ENCODE peak calls at places on chromosomes 13 and 19, in five cellular contexts. F is type B pancreatic cell; N is progenitor cell of endocrine pancreas; M is AG04449; S is stimulated activated CD8-positive, alpha-beta memory T cell treated with anti-CD3 and anti-CD28 coated beads, Interleukin-12 subunit alpha, Interleukin-12 subunit beta, amount 100 ng/mL, for 1 hour. R is an unnamed sample.

GRCh38 chr13:51638497-51638871 is 54.2 kb downstream of the WDFY2 start:
- DNase-seq in F (no peak), N (no peak), M (no peak), S (no peak), R (no peak)

GRCh38 chr19:4284176-4284958 is 5.3 kb downstream of the SHD start:
- DNase-seq in F (no peak), N (no peak), M (no peak), S (no peak), R (no peak)

GRCh38 chr19:56145698-56146097 is 4.6 kb downstream of the ZNF444 start:
- DNase-seq in F (no peak), N (no peak), M (no peak), S (no peak), R (no peak)

GRCh38 chr19:47322048-47322447 is 9.9 kb upstream of the C5AR2 start:
- DNase-seq in F (no peak), N (no peak), M (no peak), S (no peak), R (no peak)

GRCh38 chr13:79463604-79464003 is 17.4 kb upstream of the NDFIP2 start:
- DNase-seq in F (no peak), N (no peak), M (no peak), S (no peak), R (no peak)

GRCh38 chr19:40601061-40601973 is at the start of gene LTBP4:
- DNase-seq in F (no peak), N (no peak), M (no peak), S (no peak), R (no peak)

GRCh38 chr13:26074706-26075105 is 22.9 kb upstream of the SHISA2 start:
- DNase-seq in F (no peak), N (no peak), M (no peak), S (no peak), R (no peak)

GRCh38 chr19:17075860-17076538 is 422 bp downstream of the MYO9B start:
- DNase-seq in F (no peak), N (no peak), M (no peak), S (no peak), R (no peak)

GRCh38 chr13:36360863-36361262 is 14.7 kb upstream of the SPART start:
- DNase-seq in F (no peak), N (no peak), M (no peak), S (no peak), R (no peak)

GRCh38 chr13:71867101-71867814 is at the start of gene DACH1:
- DNase-seq in F (peak), N (peak), M (no peak), S (no peak), R (no peak)

GRCh38 chr13:49820591-49821215 is 28.2 kb upstream of the KPNA3 start:
- DNase-seq in F (no peak), N (no peak), M (no peak), S (no peak), R (no peak)

GRCh38 chr13:101453784-101454201 is 1.3 kb downstream of the ITGBL1 start:
- DNase-seq in F (no peak), N (no peak), M (no peak), S (no peak), R (no peak)

GRCh38 chr13:21426238-21426637 is 32.9 kb downstream of the ZDHHC20 start:
- DNase-seq in F (no peak), N (no peak), M (no peak), S (no peak), R (no peak)

GRCh38 chr19:45973564-45974338 is at the start of gene NOVA2:
- DNase-seq in F (peak), N (peak), M (no peak), S (no peak), R (no peak)

GRCh38 chr13:24086642-24087041 is 73.9 kb upstream of the SPATA13 start:
- DNase-seq in F (no peak), N (no peak), M (no peak), S (no peak), R (no peak)

GRCh38 chr13:59247166-59247565 is 916.6 kb downstream of the DIAPH3 start:
- DNase-seq in F (no peak), N (no peak), M (no peak), S (no peak), R (no peak)

GRCh38 chr13:72651196-72651595 is 76.2 kb downstream of the MZT1 start:
- DNase-seq in F (no peak), N (no peak), M (no peak), S (no peak), R (no peak)

GRCh38 chr19:10361569-10362011 is 18.8 kb downstream of the TYK2 start:
- DNase-seq in F (no peak), N (no peak), M (no peak), S (no peak), R (no peak)

GRCh38 chr19:45126654-45127053 is 33.7 kb downstream of the PPP1R37 start:
- DNase-seq in F (no peak), N (no peak), M (no peak), S (no peak), R (no peak)

GRCh38 chr19:14775855-14776254 is 2.5 kb downstream of the ADGRE2 start:
- DNase-seq in F (no peak), N (no peak), M (no peak), S (no peak), R (no peak)

GRCh38 chr13:30033681-30034447 is 183.4 kb upstream of the UBL3 start:
- DNase-seq in F (no peak), N (no peak), M (peak), S (no peak), R (no peak)

GRCh38 chr13:44757671-44758070 is 181.5 kb upstream of the TSC22D1 start:
- DNase-seq in F (no peak), N (no peak), M (no peak), S (no peak), R (no peak)

GRCh38 chr19:19205416-19206410 is 2.5 kb upstream of the NR2C2AP start:
- DNase-seq in F (no peak), N (no peak), M (no peak), S (no peak), R (no peak)

GRCh38 chr13:24727731-24728601 is 36.0 kb upstream of the RNF17 start:
- DNase-seq in F (no peak), N (no peak), M (peak), S (peak), R (peak)

GRCh38 chr13:73224708-73225107 is 165.9 kb downstream of the KLF5 start:
- DNase-seq in F (no peak), N (no peak), M (no peak), S (no peak), R (no peak)

GRCh38 chr13:106526748-106527488 is 8.5 kb downstream of the EFNB2 start:
- DNase-seq in F (no peak), N (no peak), M (no peak), S (no peak), R (no peak)

GRCh38 chr13:44174769-44175425 is 198.7 kb upstream of the SERP2 start:
- DNase-seq in F (no peak), N (no peak), M (no peak), S (no peak), R (no peak)

GRCh38 chr19:35557539-35558399 is 5.7 kb downstream of the ATP4A start:
- DNase-seq in F (peak), N (peak), M (no peak), S (peak), R (no peak)

GRCh38 chr13:61002686-61003085 is 413.0 kb downstream of the PCDH20 start:
- DNase-seq in F (no peak), N (no peak), M (no peak), S (no peak), R (no peak)

GRCh38 chr13:109900723-109901122 is 114.3 kb upstream of the IRS2 start:
- DNase-seq in F (no peak), N (no peak), M (no peak), S (no peak), R (no peak)

GRCh38 chr19:48023518-48023917 is 20.4 kb downstream of the CABP5 start:
- DNase-seq in F (no peak), N (no peak), M (no peak), S (no peak), R (no peak)

GRCh38 chr13:45004096-45004495 is 14.8 kb downstream of the GPALPP1 start:
- DNase-seq in F (no peak), N (no peak), M (no peak), S (no peak), R (no peak)

GRCh38 chr13:94431569-94431968 is 47.9 kb downstream of the DCT start:
- DNase-seq in F (no peak), N (no peak), M (no peak), S (no peak), R (no peak)

GRCh38 chr19:4304509-4305252 is at the start of gene FSD1:
- DNase-seq in F (peak), N (peak), M (no peak), S (peak), R (peak)

R was measured in osteocyte.